ENCODE peak calls at places on chromosome 14, in ten cellular contexts. E is neural crest cell, V is Caco-2, G is heart right ventricle, L is GM23338, Q is heart left ventricle, U is left lung, J is endothelial cell, M is activated B cell treated with CpG ODN at 0.5 μM for 24 hours, B is fibroblast of mammary gland. X is an unnamed sample.

GRCh38 chr14:64671591-64671990 is 32.6 kb upstream of the PLEKHG3 start:
- DNase-seq in E (no peak), U (no peak), M (no peak), V (peak), Q (no peak), B (peak), L (peak), G (peak), J (no peak), X (no peak)

GRCh38 chr14:24911324-24912095 is 138.4 kb downstream of the STXBP6 start:
- DNase-seq in B (peak), L (no peak), V (no peak), M (no peak), U (no peak), Q (no peak), G (peak), E (no peak), J (no peak), X (no peak)

GRCh38 chr14:76264384-76264783 is 111.6 kb upstream of the ESRRB start:
- DNase-seq in V (no peak), J (no peak), G (no peak), M (no peak), L (no peak), Q (no peak), U (no peak), B (no peak), E (no peak), X (no peak)

GRCh38 chr14:50527970-50528369 is 4.4 kb downstream of the MAP4K5 start:
- DNase-seq in V (no peak), L (no peak), Q (no peak), J (no peak), G (no peak), U (no peak), M (no peak), E (no peak), B (peak), X (no peak)

GRCh38 chr14:96567289-96567899 is 65.2 kb downstream of the PAPOLA start:
- DNase-seq in G (no peak), E (no peak), U (no peak), Q (no peak), M (no peak), L (peak), V (no peak), B (peak), J (no peak), X (no peak)

GRCh38 chr14:77582511-77582910 is 33.9 kb downstream of the SPTLC2 start:
- DNase-seq in J (peak), V (no peak), B (no peak), Q (no peak), U (no peak), E (no peak), M (no peak), G (no peak), L (no peak), X (no peak)

GRCh38 chr14:84826349-84826748 is 703.6 kb upstream of the FLRT2 start:
- DNase-seq in V (no peak), E (no peak), G (no peak), M (no peak), J (no peak), U (no peak), Q (no peak), L (no peak), B (no peak), X (no peak)

GRCh38 chr14:74858022-74858421 is 17.9 kb downstream of the PROX2 start:
- DNase-seq in B (peak), G (no peak), Q (no peak), J (no peak), E (no peak), V (no peak), M (no peak), U (no peak), L (no peak), X (no peak)

GRCh38 chr14:54697806-54698205 is 130.9 kb downstream of the SAMD4A start:
- DNase-seq in U (no peak), B (no peak), J (no peak), Q (no peak), G (no peak), M (no peak), V (no peak), L (no peak), E (no peak), X (no peak)

GRCh38 chr14:72780771-72781170 is 113.1 kb downstream of the DPF3 start:
- DNase-seq in U (no peak), M (no peak), G (no peak), Q (no peak), V (no peak), J (no peak), B (peak), L (no peak), E (no peak), X (no peak)

GRCh38 chr14:56661478-56661877 is 81.9 kb downstream of the TMEM260 start:
- DNase-seq in M (no peak), E (no peak), V (no peak), G (no peak), B (no peak), U (no peak), Q (no peak), L (no peak), J (no peak), X (no peak)

GRCh38 chr14:59200214-59200613 is 11.7 kb downstream of the DAAM1 start:
- DNase-seq in J (no peak), Q (no peak), B (no peak), L (no peak), E (no peak), V (no peak), M (no peak), G (no peak), U (no peak), X (no peak)

GRCh38 chr14:71166434-71166833 is 259.2 kb downstream of the PCNX1 start:
- DNase-seq in Q (no peak), G (no peak), E (no peak), L (peak), U (no peak), B (peak), M (no peak), J (peak), V (peak), X (no peak)

GRCh38 chr14:96623676-96624484 is 121.7 kb downstream of the PAPOLA start:
- DNase-seq in U (no peak), Q (no peak), G (no peak), M (no peak), B (no peak), E (no peak), V (no peak), J (no peak), L (no peak), X (no peak)

GRCh38 chr14:23121401-23121800 is 2.3 kb upstream of the CEBPE start:
- DNase-seq in M (peak), L (no peak), J (peak), U (peak), B (peak), G (peak), V (no peak), E (no peak), Q (peak), X (peak)

GRCh38 chr14:38210168-38210567 is 2.5 kb downstream of the SSTR1 start:
- DNase-seq in G (no peak), Q (no peak), U (no peak), E (no peak), L (peak), M (no peak), V (no peak), B (peak), J (no peak), X (no peak)

GRCh38 chr14:98867146-98867545 is 404.9 kb downstream of the BCL11B start:
- DNase-seq in M (no peak), L (no peak), Q (no peak), V (no peak), G (no peak), J (no peak), U (no peak), E (no peak), B (no peak), X (no peak)

GRCh38 chr14:99728231-99728920 is 44.3 kb downstream of the CYP46A1 start:
- DNase-seq in B (no peak), Q (no peak), U (no peak), J (no peak), L (no peak), E (no peak), V (no peak), G (no peak), M (peak), X (no peak)

GRCh38 chr14:24313912-24314311 is 2.6 kb downstream of the LTB4R start:
- DNase-seq in U (peak), Q (peak), G (no peak), B (no peak), V (no peak), J (no peak), M (no peak), L (no peak), E (no peak), X (no peak)

GRCh38 chr14:24232645-24233537 is at the start of gene GMPR2:
- DNase-seq in B (peak), J (no peak), E (no peak), Q (no peak), U (no peak), L (peak), G (no peak), V (no peak), M (peak), X (no peak)

GRCh38 chr14:49463146-49463545 is 123.0 kb downstream of the RPS29 start:
- DNase-seq in G (no peak), M (no peak), B (no peak), V (no peak), U (no peak), Q (no peak), J (no peak), L (no peak), E (no peak), X (no peak)

DNA sequence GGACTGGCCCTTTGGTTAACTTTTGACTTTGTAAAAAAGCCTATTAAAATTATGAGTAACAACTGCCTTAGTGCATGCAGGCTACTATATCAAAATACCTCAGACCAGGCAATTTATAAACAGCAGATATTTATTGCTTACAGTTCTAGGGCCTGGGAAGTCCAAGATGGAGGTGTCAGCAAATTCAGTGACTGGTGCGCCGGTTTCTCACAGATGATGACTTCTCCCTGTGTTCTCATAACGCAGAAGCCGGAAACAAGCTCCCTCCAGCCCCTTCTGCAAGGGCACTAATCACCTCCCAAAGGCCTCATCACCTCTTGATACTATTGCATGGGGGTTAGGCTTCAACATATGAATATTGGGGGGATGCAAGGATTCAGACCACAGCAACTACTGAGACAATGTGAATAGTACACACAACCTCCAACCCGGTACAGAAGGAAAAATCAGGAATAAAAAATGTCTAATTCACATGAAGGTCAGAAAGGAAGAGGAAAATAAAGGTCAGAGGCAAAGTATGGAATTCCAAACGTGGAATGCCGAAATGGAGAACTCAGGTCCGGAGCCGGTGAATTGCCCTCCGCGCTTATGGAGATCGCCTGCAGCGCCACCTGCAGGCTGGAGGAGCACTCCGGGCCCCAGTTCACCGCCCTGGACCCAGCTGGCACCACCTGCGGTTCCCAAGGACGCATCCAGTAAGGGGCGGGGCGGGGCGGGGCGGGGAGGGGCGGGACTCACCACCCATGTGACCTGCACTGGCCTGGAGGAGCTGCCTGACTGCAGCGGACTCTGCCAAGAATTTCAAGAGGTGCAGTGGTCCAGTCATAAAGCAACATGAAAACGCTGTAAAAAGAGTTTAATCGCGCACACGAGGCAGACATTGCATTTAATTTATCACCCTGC is 203.4 kb downstream of the KIF26A start:
- DNase-seq in B (peak), M (no peak), U (peak), J (peak), V (peak), Q (peak), E (peak), L (peak), G (no peak), X (peak)
- TF ChIP-seq CTCF in B (no peak), M (no peak), U (peak), J (peak), V (peak), Q (peak), E (peak), L (peak), G (peak), X (peak)

GRCh38 chr14:61381589-61381988 is 60.2 kb downstream of the PRKCH start:
- DNase-seq in B (no peak), E (no peak), G (no peak), M (no peak), L (no peak), J (no peak), U (peak), V (no peak), Q (no peak), X (no peak)
- TF ChIP-seq CTCF in B (no peak), E (no peak), G (no peak), M (no peak), L (no peak), J (no peak), U (no peak), V (no peak), Q (no peak), X (no peak)

GRCh38 chr14:21199611-21200570 is 44.0 kb upstream of the OR5AU1 start:
- DNase-seq in V (no peak), M (no peak), B (no peak), E (no peak), G (no peak), U (no peak), Q (no peak), L (no peak), J (no peak), X (no peak)
- TF ChIP-seq CTCF in V (no peak), M (no peak), B (no peak), E (no peak), G (no peak), U (no peak), Q (no peak), L (no peak), J (no peak), X (no peak)

DNA sequence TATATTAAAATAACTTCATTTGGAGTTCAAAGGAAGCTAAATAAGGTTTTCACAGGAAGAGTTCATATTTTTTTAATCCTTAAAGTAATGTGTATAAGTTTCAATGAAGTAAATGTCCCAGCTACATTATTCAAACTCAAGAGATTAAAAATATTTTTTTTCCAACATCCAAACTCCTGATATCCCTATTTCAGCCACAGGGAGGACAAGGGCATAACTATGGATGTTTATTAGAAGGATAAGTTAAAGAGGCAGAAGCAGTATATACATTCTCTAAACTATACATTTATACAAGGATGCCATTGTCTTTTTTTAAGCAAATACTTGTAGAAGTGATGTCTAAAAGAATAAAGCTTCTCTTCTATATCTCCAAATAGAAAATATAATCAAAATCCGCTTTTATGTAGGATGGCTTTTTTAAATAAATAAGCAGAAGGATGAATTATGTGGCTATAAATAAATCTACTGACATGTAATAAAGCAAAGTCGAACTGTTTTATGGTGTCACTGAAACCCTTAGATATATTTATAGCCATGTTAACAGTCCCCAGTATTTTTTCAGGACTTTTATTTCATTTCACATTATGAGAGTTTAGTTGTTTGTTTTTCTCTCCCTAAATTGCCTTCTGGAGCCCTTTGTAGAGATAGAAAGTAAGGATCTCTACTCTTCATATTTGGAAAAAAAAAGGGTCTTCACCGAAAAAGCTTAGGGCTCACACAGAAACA is 936.5 kb downstream of the DIO2 start:
- DNase-seq in Q (no peak), G (no peak), E (no peak), V (no peak), J (no peak), L (no peak), U (no peak), B (no peak), M (no peak), X (no peak)
- TF ChIP-seq CTCF in Q (no peak), G (no peak), E (peak), V (no peak), J (no peak), L (no peak), U (no peak), B (peak), M (no peak), X (no peak)

DNA sequence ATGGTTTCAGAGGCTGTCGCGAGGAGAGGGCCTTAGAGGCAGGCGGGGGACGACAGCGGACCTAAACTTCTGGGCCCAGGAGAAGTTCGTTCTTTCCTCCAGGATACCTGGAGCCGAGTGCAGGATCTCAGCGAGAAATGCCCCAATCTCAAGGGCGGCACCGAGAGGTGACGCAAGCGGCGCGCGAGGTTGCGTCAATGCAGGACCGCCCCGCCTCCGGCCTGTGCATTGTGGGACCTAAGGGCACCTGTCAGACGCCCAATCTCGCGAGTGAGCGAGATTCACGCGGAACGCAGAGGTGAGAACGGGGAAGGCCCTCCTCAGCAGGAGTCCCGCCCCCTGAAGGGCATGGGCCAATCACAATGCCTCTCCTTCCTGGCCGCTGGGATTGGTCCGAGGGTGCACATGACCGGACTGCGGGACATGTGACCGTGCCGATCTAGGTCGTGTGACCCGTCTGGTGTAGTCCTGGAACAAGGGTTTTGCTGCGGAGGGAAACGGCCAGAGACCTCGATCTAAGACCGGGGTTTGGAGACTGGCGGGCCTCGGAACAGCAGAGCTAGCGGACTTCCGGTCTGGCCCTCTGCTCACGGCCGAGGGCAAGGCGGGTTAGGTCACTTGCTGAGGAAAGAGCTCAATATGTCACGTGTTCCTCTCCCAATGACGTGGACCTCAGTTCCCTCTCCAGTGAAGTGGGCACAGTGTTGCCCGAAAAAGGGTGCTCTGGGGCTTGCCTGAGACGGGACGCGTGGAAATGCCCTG is 16.3 kb upstream of the DYNC1H1 start:
- DNase-seq in V (peak), Q (peak), J (peak), L (peak), M (peak), U (peak), G (peak), B (peak), E (peak), X (peak)
- TF ChIP-seq CTCF in V (no peak), Q (no peak), J (no peak), L (no peak), M (no peak), U (peak), G (no peak), B (no peak), E (no peak), X (no peak)

DNA sequence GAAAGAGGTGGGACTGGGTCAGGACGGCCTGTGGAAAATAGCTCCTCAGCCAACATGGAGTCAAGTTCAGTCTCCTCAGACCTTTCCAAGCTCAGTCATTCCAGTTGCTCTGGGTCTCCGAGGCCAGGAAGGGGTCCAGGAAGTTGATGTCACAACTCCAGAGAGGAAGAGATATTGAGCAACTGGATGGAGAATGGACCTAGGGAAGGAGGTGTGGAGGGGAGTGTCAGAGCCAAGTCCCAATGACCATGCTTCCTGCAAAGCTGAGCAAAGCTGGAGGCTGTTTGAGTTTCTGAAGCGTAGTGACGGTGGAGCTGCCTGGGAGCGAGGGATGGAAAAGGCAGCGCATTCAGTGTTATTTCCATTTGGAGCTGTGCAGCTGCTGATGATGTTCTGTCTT is 86.1 kb downstream of the SLC24A4 start:
- DNase-seq in G (peak), M (no peak), B (peak), J (no peak), L (no peak), U (no peak), Q (peak), V (no peak), E (no peak), X (no peak)
- TF ChIP-seq CTCF in G (no peak), M (no peak), B (no peak), J (no peak), L (no peak), U (no peak), Q (no peak), V (no peak), E (no peak), X (no peak)

GRCh38 chr14:28774764-28775738 is 8.5 kb downstream of the FOXG1 start:
- DNase-seq in E (no peak), Q (no peak), U (no peak), G (no peak), L (no peak), V (no peak), B (no peak), J (no peak), M (no peak), X (no peak)

GRCh38 chr14:28776482-28777266 is 10.1 kb downstream of the FOXG1 start:
- DNase-seq in L (no peak), J (no peak), E (no peak), V (no peak), G (no peak), U (no peak), Q (no peak), M (no peak), B (no peak), X (no peak)

GRCh38 chr14:28772613-28773012 is 6.0 kb downstream of the FOXG1 start:
- DNase-seq in E (no peak), L (no peak), Q (no peak), J (no peak), G (no peak), U (no peak), V (no peak), B (no peak), M (no peak), X (no peak)

GRCh38 chr14:28773176-28773575 is 6.6 kb downstream of the FOXG1 start:
- DNase-seq in B (no peak), Q (no peak), V (no peak), E (no peak), U (no peak), J (no peak), L (no peak), M (no peak), G (no peak), X (no peak)

GRCh38 chr14:28773917-28774691 is 7.5 kb downstream of the FOXG1 start:
- DNase-seq in L (peak), Q (no peak), J (peak), B (peak), U (no peak), V (no peak), G (no peak), E (no peak), M (no peak), X (peak)
- TF ChIP-seq CTCF in L (peak), Q (no peak), J (no peak), B (peak), U (no peak), V (no peak), G (no peak), E (peak), M (no peak), X (peak)

DNA sequence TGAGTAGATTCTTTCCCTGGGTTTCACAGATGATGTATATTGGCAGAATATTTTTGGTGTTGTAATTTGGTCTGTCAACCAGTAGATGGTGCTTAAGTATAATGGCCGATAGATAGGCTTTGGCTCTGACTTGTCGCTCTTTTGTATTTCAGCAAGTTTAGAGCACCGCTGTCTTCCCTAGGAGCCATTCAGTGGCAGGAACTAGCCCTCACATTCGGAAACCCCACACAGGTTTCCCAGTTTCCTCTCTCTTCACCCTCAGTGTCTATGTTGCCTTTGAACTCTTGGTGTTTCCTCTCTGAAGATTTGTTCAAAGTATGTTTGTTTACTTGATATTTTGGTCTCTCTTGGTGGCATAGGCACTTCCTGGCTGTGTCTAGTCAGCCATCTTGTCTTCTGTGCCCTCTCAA is 102.2 kb downstream of the GPHN start:
- DNase-seq in V (peak), M (no peak), G (no peak), L (peak), J (no peak), Q (no peak), U (no peak), B (peak), E (no peak), X (no peak)
- TF ChIP-seq CTCF in V (no peak), M (no peak), G (no peak), L (peak), J (peak), Q (peak), U (no peak), B (peak), E (peak), X (no peak)

X was measured in nephron progenitor cell.